ENCODE peak calls at places on chromosomes 5 and 9, in ten cellular contexts. W is sigmoid colon; Y is tibial nerve; J is tibial artery; F is HCT116; Q is IMR-90; D is CD8-positive, alpha-beta memory T cell; L is heart right ventricle; E is PC-3; N is transverse colon. V is an unnamed sample. For H3K9me3, the result is how much of the 10 kb centered on the place peaks cover.

GRCh38 chr5:87151547-87151946 is 116.1 kb upstream of the RASA1 start:
- DNase-seq in Y (no peak), N (no peak), Q (peak), F (no peak), D (no peak), E (peak), J (no peak), W (no peak), L (no peak), V (no peak)

GRCh38 chr9:38067611-38067891 is 1.5 kb downstream of the SHB start:
- DNase-seq in W (peak), D (no peak), N (peak), F (no peak), Q (no peak), E (no peak), L (peak), Y (no peak), J (no peak), V (no peak)

GRCh38 chr5:58366461-58366860 is 93.4 kb downstream of the PLK2 start:
- DNase-seq in Q (peak), W (no peak), D (no peak), N (no peak), E (peak), Y (no peak), J (no peak), F (no peak), L (no peak), V (no peak)

GRCh38 chr9:133862585-133863041 is 124.5 kb upstream of the SARDH start:
- DNase-seq in F (no peak), E (no peak), L (peak), Q (no peak), J (peak), N (peak), D (no peak), Y (peak), W (peak), V (no peak)

GRCh38 chr9:14221558-14221957 is 92.4 kb downstream of the NFIB start:
- DNase-seq in L (no peak), J (no peak), E (peak), D (no peak), W (no peak), Q (peak), F (peak), Y (no peak), N (no peak), V (no peak)

GRCh38 chr9:114968710-114969109 is 38.3 kb upstream of the TNFSF8 start:
- DNase-seq in J (no peak), Q (peak), D (no peak), E (peak), F (no peak), W (no peak), Y (no peak), N (no peak), L (no peak), V (no peak)

GRCh38 chr5:170252710-170253350 is 20.0 kb downstream of the C5orf58 start:
- DNase-seq in W (no peak), Q (no peak), E (no peak), J (no peak), D (no peak), N (no peak), F (no peak), Y (no peak), L (no peak), V (no peak)

GRCh38 chr9:120710110-120710981 is 3.9 kb downstream of the MEGF9 start:
- DNase-seq in E (peak), J (no peak), N (no peak), L (no peak), Y (no peak), Q (peak), W (no peak), D (no peak), F (peak), V (no peak)

GRCh38 chr9:137422668-137423000 is 328 bp downstream of the EXD3 start:
- DNase-seq in F (no peak), L (no peak), W (peak), N (peak), E (peak), Q (no peak), J (no peak), Y (no peak), D (no peak), V (no peak)

GRCh38 chr5:102554092-102554491 is 55.3 kb upstream of the SLCO6A1 start:
- DNase-seq in D (no peak), J (no peak), F (no peak), E (no peak), N (no peak), W (no peak), Y (no peak), Q (no peak), L (no peak), V (no peak)

GRCh38 chr5:50595199-50595598 is 71.2 kb upstream of the PARP8 start:
- DNase-seq in Y (no peak), N (no peak), F (peak), L (no peak), W (no peak), E (peak), D (no peak), J (no peak), Q (peak), V (no peak)

GRCh38 chr5:37833990-37834389 is 5.9 kb downstream of the GDNF start:
- DNase-seq in F (no peak), J (no peak), E (no peak), Q (no peak), N (no peak), W (no peak), Y (no peak), L (no peak), D (no peak), V (no peak)

GRCh38 chr9:26460624-26461023 is 432.0 kb downstream of the CAAP1 start:
- DNase-seq in Q (no peak), W (no peak), E (no peak), J (no peak), Y (no peak), D (no peak), L (no peak), N (no peak), F (no peak), V (no peak)

GRCh38 chr9:6708732-6709131 is 49.0 kb upstream of the KDM4C start:
- DNase-seq in F (peak), W (no peak), N (no peak), D (no peak), E (no peak), J (no peak), Q (no peak), Y (no peak), L (no peak), V (no peak)

GRCh38 chr9:121651295-121652036 is at the start of gene DAB2IP:
- DNase-seq in Q (peak), F (no peak), Y (no peak), J (peak), N (peak), E (peak), L (peak), D (no peak), W (peak), V (no peak)

GRCh38 chr9:27572918-27573698 is at the start of gene C9orf72:
- DNase-seq in L (peak), J (peak), D (peak), W (peak), Y (peak), E (peak), F (no peak), Q (peak), N (peak), V (peak)

GRCh38 chr5:115773010-115773580 is 43.4 kb downstream of the CDO1 start:
- DNase-seq in D (no peak), F (no peak), Q (no peak), Y (no peak), L (no peak), W (no peak), N (no peak), J (no peak), E (no peak), V (no peak)

GRCh38 chr5:119330367-119331183 is 25.2 kb upstream of the TNFAIP8 start:
- DNase-seq in L (no peak), Y (no peak), Q (no peak), D (peak), N (no peak), E (no peak), J (no peak), W (no peak), F (no peak), V (no peak)

GRCh38 chr9:3059781-3060468 is 216.0 kb upstream of the PUM3 start:
- DNase-seq in L (no peak), E (no peak), Y (no peak), D (no peak), N (no peak), W (no peak), J (no peak), Q (no peak), F (no peak), V (no peak)

GRCh38 chr5:171709930-171710329 is 75.7 kb upstream of the SMIM23 start:
- DNase-seq in D (no peak), W (no peak), J (no peak), E (no peak), F (no peak), Q (no peak), Y (no peak), N (no peak), L (peak), V (no peak)

GRCh38 chr9:137029058-137029922 is 1.3 kb upstream of the ABCA2 start:
- DNase-seq in Y (peak), L (peak), D (peak), E (peak), Q (peak), W (peak), F (no peak), N (peak), J (peak), V (no peak)

GRCh38 chr5:172491481-172491880 is 37.2 kb upstream of the SH3PXD2B start:
- DNase-seq in Q (no peak), F (no peak), Y (no peak), D (no peak), N (peak), J (no peak), L (no peak), E (no peak), W (no peak), V (peak)

GRCh38 chr5:1521671-1522600 is 1.8 kb downstream of the LPCAT1 start:
- DNase-seq in D (no peak), L (no peak), E (peak), Y (peak), Q (peak), F (no peak), N (peak), W (peak), J (peak), V (peak)

GRCh38 chr9:6224393-6225154 is 9.0 kb downstream of the IL33 start:
- DNase-seq in F (no peak), Y (no peak), D (no peak), W (no peak), L (no peak), Q (no peak), J (no peak), N (no peak), E (no peak), V (no peak)

GRCh38 chr9:101387871-101388506 is 3.2 kb upstream of the BAAT start:
- DNase-seq in F (peak), Y (no peak), D (no peak), E (peak), J (no peak), L (no peak), Q (peak), W (no peak), N (no peak), V (no peak)

GRCh38 chr5:30809907-30810306 is 383.6 kb upstream of the CDH6 start:
- DNase-seq in Y (no peak), Q (no peak), J (no peak), D (no peak), W (no peak), F (no peak), N (no peak), L (no peak), E (no peak), V (no peak)

DNA sequence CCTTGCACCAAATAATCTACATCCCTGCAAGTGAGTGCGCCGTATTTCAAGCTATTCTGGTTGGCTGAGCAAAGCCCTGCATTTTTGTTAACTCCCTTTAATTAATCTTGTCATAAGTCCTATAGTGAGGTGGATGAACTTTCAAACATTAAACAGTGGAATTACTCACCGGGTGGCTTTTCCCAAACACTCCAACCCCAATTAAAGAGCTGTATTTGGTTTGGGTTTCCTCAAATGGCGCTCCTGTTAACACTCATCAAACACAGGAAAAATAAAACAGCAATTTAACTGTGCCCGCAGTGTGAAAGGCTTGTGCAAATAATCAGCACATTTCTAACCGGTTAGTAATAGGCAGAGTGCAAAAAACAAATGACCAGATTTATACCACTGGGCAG is 662.7 kb upstream of the ZNF608 start:
- DNase-seq in E (no peak), N (peak), W (no peak), Y (no peak), Q (peak), L (no peak), D (no peak), F (no peak), J (no peak), V (no peak)
- H3K27ac ChIP-seq in E (peak), N (peak), W (peak), Y (no peak), Q (no peak), L (no peak), D (no peak), F (no peak), J (no peak), V (peak)

DNA sequence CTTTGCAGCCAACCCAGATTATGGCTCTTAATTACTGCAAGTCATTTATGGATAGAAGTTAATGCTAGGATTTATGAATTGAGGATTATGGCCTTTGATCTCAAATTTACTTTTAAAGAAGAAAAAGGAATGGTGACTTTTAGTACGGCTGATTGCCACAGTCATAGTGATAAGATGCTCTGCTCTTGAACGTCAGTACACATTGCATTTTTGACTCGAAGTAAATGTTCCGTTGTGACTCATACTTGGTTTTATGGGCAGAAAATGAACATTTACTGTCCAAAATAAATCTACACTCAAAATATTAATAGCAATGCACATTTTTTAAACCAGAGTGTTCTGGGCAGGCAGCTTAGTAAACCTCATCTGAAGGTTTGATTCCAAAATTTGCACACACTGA is 825 bp downstream of the ADAMTSL1 start:
- DNase-seq in E (peak), J (no peak), Q (peak), D (no peak), N (no peak), W (no peak), L (no peak), Y (no peak), F (no peak), V (no peak)
- H3K9me3 ChIP-seq in E (under half), J (under half), Q (under half), D (under half), N (under half), W (under half), L (under half), Y (under half), F (under half), V (under half)

DNA sequence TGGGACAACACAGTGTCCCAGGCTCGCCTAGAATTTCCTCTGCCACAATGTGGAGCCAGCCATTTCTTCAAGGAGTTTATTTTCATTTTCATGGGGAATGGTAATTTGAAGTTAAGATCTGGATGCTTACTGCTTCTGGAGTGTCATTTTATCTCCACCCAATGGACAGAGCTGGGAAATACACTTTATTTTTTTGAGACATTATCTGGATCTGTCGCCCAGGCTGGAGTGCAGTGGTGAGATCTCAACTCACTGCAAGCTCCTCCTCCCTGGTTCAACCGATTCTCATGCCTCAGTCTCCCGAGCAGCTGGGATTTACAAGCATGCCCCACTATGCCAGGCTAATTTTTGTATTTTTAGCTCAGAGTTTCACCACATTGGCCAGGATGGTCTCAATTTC is 12.7 kb upstream of the THG1L start:
- DNase-seq in D (no peak), J (no peak), W (no peak), L (no peak), F (peak), Y (no peak), N (no peak), E (peak), Q (peak), V (no peak)
- H3K27ac ChIP-seq in D (no peak), J (no peak), W (no peak), L (no peak), F (no peak), Y (no peak), N (no peak), E (peak), Q (no peak), V (no peak)

DNA sequence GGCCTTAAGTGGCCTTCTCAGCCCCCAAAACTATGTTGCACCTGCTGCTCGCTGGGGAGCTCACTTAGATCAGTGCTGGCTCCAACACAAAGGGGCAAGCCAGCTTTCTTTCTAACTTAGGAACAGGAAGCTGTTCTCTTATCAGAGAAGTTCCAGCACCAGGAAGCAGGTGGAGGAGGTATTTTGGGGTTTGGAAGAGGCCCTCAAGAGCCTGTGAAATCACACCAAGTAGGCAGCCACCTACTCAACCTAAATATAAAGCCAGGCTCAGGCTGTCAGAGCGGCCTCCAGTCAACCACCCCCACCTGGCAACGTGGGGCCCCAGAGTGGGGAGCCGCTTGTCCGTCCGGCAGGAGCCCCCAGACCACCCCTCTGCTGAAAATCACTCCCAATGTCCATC is 152.8 kb downstream of the OLFM1 start:
- DNase-seq in E (no peak), Q (no peak), J (no peak), F (no peak), L (peak), N (no peak), D (no peak), W (no peak), Y (no peak), V (peak)
- H3K9me3 ChIP-seq in E (under half), Q (under half), J (under half), F (under half), L (under half), N (under half), D (under half), W (under half), Y (under half), V (under half)

DNA sequence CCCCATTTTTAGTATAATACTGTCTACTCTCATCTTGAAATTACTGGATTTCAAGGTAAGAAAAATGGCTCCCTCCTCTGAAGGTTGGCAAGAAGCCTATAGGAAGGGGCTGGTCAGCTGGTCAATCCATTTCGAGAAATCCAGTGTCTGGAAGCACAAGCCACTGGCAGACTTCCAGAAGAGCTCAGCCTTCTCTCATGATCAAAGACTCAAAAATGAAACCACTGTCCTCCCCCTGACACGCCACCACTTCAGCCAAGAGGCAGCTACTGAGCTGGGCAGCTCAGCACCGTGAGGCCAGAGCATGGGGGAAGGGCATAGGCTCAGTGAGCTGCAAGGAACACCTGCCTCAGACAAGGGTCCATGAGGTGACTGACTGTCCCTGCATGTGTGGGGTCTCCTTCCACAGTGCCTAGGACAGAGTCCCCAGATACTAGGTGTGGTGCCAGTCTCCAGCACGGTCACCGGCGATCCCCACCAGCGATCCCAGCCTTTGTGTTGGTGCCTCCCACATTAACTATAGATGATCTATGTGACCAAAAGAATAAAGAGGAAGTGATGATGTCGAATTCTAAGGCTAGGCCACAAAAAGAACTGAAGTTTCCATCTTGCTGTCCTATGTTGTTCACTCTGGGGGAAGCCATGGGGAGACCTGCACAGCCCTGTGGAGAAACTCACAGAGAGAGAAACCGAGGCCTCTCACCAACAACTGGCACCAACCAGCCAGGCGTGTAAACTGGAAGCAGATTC is 100.1 kb upstream of the LRRTM2 start:
- DNase-seq in L (peak), F (no peak), E (no peak), Y (no peak), N (peak), Q (peak), D (no peak), J (peak), W (peak), V (no peak)
- H3K27ac ChIP-seq in L (peak), F (no peak), E (no peak), Y (peak), N (peak), Q (no peak), D (no peak), J (peak), W (peak), V (no peak)

DNA sequence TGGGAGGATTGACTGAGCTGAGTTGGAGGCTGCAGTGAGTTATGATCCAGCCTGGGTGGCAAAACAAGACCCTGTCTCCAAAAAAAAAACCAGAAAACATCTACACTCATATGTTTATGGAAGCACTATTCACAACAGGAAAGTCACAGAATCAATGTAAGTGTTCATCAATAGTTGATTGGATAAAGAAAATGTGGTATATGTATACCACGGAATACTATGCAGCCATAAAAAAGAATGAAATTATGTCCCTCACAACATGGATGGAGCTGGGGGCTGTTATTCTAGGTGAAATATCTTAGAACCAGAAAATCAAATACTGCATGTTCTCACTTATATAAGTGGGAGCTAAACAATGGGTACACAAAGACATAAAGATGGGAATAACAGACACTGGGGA is 2.8 kb upstream of the SLC25A2 start:
- DNase-seq in L (no peak), J (no peak), F (no peak), E (no peak), Y (no peak), Q (no peak), N (no peak), D (no peak), W (no peak), V (no peak)
- H3K9me3 ChIP-seq in L (under half), J (half or more), F (under half), E (under half), Y (under half), Q (under half), N (half or more), D (under half), W (under half), V (under half)